ENCODE peak calls at places on chromosomes 12 and 14, in seven cellular contexts. One of them, this sample, is unnamed.

GRCh38 chr12:130831876-130832405 is 7.1 kb downstream of the STX2 start:
- DNase-seq in amniotic stem cell: no peak
- DNase-seq in effector CD4-positive, alpha-beta T cell: no peak
- DNase-seq in activated T-helper 1 cell treated with anti-CD3 and anti-CD28 coated beads, Interleukin-12 subunit alpha, Interleukin-12 subunit beta, Interleukin-2, Interleukin-4 antibody, amounts not matched to agents 30 ng/mL and 10 ng/mL and 1 ng/mL, durations not matched to agents 14 hours and 24 hours and 36 hours: no peak
- DNase-seq in iris pigment epithelial cell: no peak
- DNase-seq in breast epithelium: no peak
- DNase-seq in GM04504: no peak
- DNase-seq in this sample: no peak

GRCh38 chr12:118377891-118378470 is 1.6 kb downstream of the SUDS3 start:
- DNase-seq in amniotic stem cell: no peak
- DNase-seq in effector CD4-positive, alpha-beta T cell: peak
- DNase-seq in iris pigment epithelial cell: peak
- DNase-seq in activated T-helper 1 cell treated with anti-CD3 and anti-CD28 coated beads, Interleukin-12 subunit alpha, Interleukin-12 subunit beta, Interleukin-2, Interleukin-4 antibody, amounts not matched to agents 30 ng/mL and 10 ng/mL and 1 ng/mL, durations not matched to agents 14 hours and 24 hours and 36 hours: peak
- DNase-seq in GM04504: no peak
- DNase-seq in breast epithelium: no peak
- DNase-seq in this sample: peak

GRCh38 chr12:56668197-56668457 is 20.0 kb downstream of the PTGES3 start:
- DNase-seq in GM04504: no peak
- DNase-seq in iris pigment epithelial cell: no peak
- DNase-seq in amniotic stem cell: no peak
- DNase-seq in effector CD4-positive, alpha-beta T cell: no peak
- DNase-seq in activated T-helper 1 cell treated with anti-CD3 and anti-CD28 coated beads, Interleukin-12 subunit alpha, Interleukin-12 subunit beta, Interleukin-2, Interleukin-4 antibody, amounts not matched to agents 30 ng/mL and 10 ng/mL and 1 ng/mL, durations not matched to agents 14 hours and 24 hours and 36 hours: no peak
- DNase-seq in breast epithelium: no peak
- DNase-seq in this sample: no peak

GRCh38 chr14:32364941-32365340 is 35.8 kb downstream of the AKAP6 start:
- DNase-seq in breast epithelium: no peak
- DNase-seq in effector CD4-positive, alpha-beta T cell: no peak
- DNase-seq in amniotic stem cell: no peak
- DNase-seq in iris pigment epithelial cell: no peak
- DNase-seq in GM04504: no peak
- DNase-seq in activated T-helper 1 cell treated with anti-CD3 and anti-CD28 coated beads, Interleukin-12 subunit alpha, Interleukin-12 subunit beta, Interleukin-2, Interleukin-4 antibody, amounts not matched to agents 30 ng/mL and 10 ng/mL and 1 ng/mL, durations not matched to agents 14 hours and 24 hours and 36 hours: no peak
- DNase-seq in this sample: no peak

GRCh38 chr12:58298793-58299192 is 357.4 kb downstream of the ATP23 start:
- DNase-seq in amniotic stem cell: no peak
- DNase-seq in iris pigment epithelial cell: no peak
- DNase-seq in breast epithelium: no peak
- DNase-seq in effector CD4-positive, alpha-beta T cell: no peak
- DNase-seq in activated T-helper 1 cell treated with anti-CD3 and anti-CD28 coated beads, Interleukin-12 subunit alpha, Interleukin-12 subunit beta, Interleukin-2, Interleukin-4 antibody, amounts not matched to agents 30 ng/mL and 10 ng/mL and 1 ng/mL, durations not matched to agents 14 hours and 24 hours and 36 hours: no peak
- DNase-seq in GM04504: no peak
- DNase-seq in this sample: no peak

GRCh38 chr12:131091976-131092691 is 138.4 kb downstream of the ADGRD1 start:
- DNase-seq in GM04504: no peak
- DNase-seq in amniotic stem cell: no peak
- DNase-seq in breast epithelium: no peak
- DNase-seq in activated T-helper 1 cell treated with anti-CD3 and anti-CD28 coated beads, Interleukin-12 subunit alpha, Interleukin-12 subunit beta, Interleukin-2, Interleukin-4 antibody, amounts not matched to agents 30 ng/mL and 10 ng/mL and 1 ng/mL, durations not matched to agents 14 hours and 24 hours and 36 hours: no peak
- DNase-seq in effector CD4-positive, alpha-beta T cell: no peak
- DNase-seq in iris pigment epithelial cell: no peak
- DNase-seq in this sample: no peak

GRCh38 chr14:81161749-81162148 is 59.0 kb downstream of the GTF2A1 start:
- DNase-seq in effector CD4-positive, alpha-beta T cell: no peak
- DNase-seq in amniotic stem cell: no peak
- DNase-seq in breast epithelium: no peak
- DNase-seq in GM04504: no peak
- DNase-seq in activated T-helper 1 cell treated with anti-CD3 and anti-CD28 coated beads, Interleukin-12 subunit alpha, Interleukin-12 subunit beta, Interleukin-2, Interleukin-4 antibody, amounts not matched to agents 30 ng/mL and 10 ng/mL and 1 ng/mL, durations not matched to agents 14 hours and 24 hours and 36 hours: no peak
- DNase-seq in iris pigment epithelial cell: no peak
- DNase-seq in this sample: no peak

GRCh38 chr12:82130763-82131162 is 227.4 kb downstream of the CCDC59 start:
- DNase-seq in amniotic stem cell: no peak
- DNase-seq in iris pigment epithelial cell: no peak
- DNase-seq in activated T-helper 1 cell treated with anti-CD3 and anti-CD28 coated beads, Interleukin-12 subunit alpha, Interleukin-12 subunit beta, Interleukin-2, Interleukin-4 antibody, amounts not matched to agents 30 ng/mL and 10 ng/mL and 1 ng/mL, durations not matched to agents 14 hours and 24 hours and 36 hours: no peak
- DNase-seq in effector CD4-positive, alpha-beta T cell: no peak
- DNase-seq in GM04504: no peak
- DNase-seq in breast epithelium: no peak
- DNase-seq in this sample: no peak

GRCh38 chr12:81167694-81168093 is 89.8 kb downstream of the ACSS3 start:
- DNase-seq in GM04504: peak
- DNase-seq in amniotic stem cell: no peak
- DNase-seq in iris pigment epithelial cell: peak
- DNase-seq in breast epithelium: no peak
- DNase-seq in effector CD4-positive, alpha-beta T cell: no peak
- DNase-seq in activated T-helper 1 cell treated with anti-CD3 and anti-CD28 coated beads, Interleukin-12 subunit alpha, Interleukin-12 subunit beta, Interleukin-2, Interleukin-4 antibody, amounts not matched to agents 30 ng/mL and 10 ng/mL and 1 ng/mL, durations not matched to agents 14 hours and 24 hours and 36 hours: no peak
- DNase-seq in this sample: peak

GRCh38 chr12:124543052-124543590 is 24.3 kb downstream of the NCOR2 start:
- DNase-seq in iris pigment epithelial cell: no peak
- DNase-seq in effector CD4-positive, alpha-beta T cell: no peak
- DNase-seq in activated T-helper 1 cell treated with anti-CD3 and anti-CD28 coated beads, Interleukin-12 subunit alpha, Interleukin-12 subunit beta, Interleukin-2, Interleukin-4 antibody, amounts not matched to agents 30 ng/mL and 10 ng/mL and 1 ng/mL, durations not matched to agents 14 hours and 24 hours and 36 hours: no peak
- DNase-seq in GM04504: no peak
- DNase-seq in amniotic stem cell: no peak
- DNase-seq in breast epithelium: no peak
- DNase-seq in this sample: no peak

GRCh38 chr14:61603736-61604135 is 91.6 kb upstream of the HIF1A start:
- DNase-seq in effector CD4-positive, alpha-beta T cell: no peak
- DNase-seq in activated T-helper 1 cell treated with anti-CD3 and anti-CD28 coated beads, Interleukin-12 subunit alpha, Interleukin-12 subunit beta, Interleukin-2, Interleukin-4 antibody, amounts not matched to agents 30 ng/mL and 10 ng/mL and 1 ng/mL, durations not matched to agents 14 hours and 24 hours and 36 hours: no peak
- DNase-seq in breast epithelium: no peak
- DNase-seq in iris pigment epithelial cell: peak
- DNase-seq in amniotic stem cell: no peak
- DNase-seq in GM04504: no peak
- DNase-seq in this sample: peak

GRCh38 chr14:74412753-74413152 is 13.3 kb downstream of the SYNDIG1L start:
- DNase-seq in GM04504: no peak
- DNase-seq in amniotic stem cell: no peak
- DNase-seq in activated T-helper 1 cell treated with anti-CD3 and anti-CD28 coated beads, Interleukin-12 subunit alpha, Interleukin-12 subunit beta, Interleukin-2, Interleukin-4 antibody, amounts not matched to agents 30 ng/mL and 10 ng/mL and 1 ng/mL, durations not matched to agents 14 hours and 24 hours and 36 hours: no peak
- DNase-seq in breast epithelium: no peak
- DNase-seq in iris pigment epithelial cell: no peak
- DNase-seq in effector CD4-positive, alpha-beta T cell: no peak
- DNase-seq in this sample: no peak

GRCh38 chr12:53267309-53268008 is 640 bp upstream of the ESPL1 start:
- DNase-seq in iris pigment epithelial cell: no peak
- DNase-seq in amniotic stem cell: no peak
- DNase-seq in breast epithelium: no peak
- DNase-seq in effector CD4-positive, alpha-beta T cell: no peak
- DNase-seq in activated T-helper 1 cell treated with anti-CD3 and anti-CD28 coated beads, Interleukin-12 subunit alpha, Interleukin-12 subunit beta, Interleukin-2, Interleukin-4 antibody, amounts not matched to agents 30 ng/mL and 10 ng/mL and 1 ng/mL, durations not matched to agents 14 hours and 24 hours and 36 hours: peak
- DNase-seq in GM04504: no peak
- DNase-seq in this sample: no peak

GRCh38 chr12:43370299-43370698 is 181.7 kb downstream of the ADAMTS20 start:
- DNase-seq in amniotic stem cell: peak
- DNase-seq in GM04504: no peak
- DNase-seq in breast epithelium: no peak
- DNase-seq in iris pigment epithelial cell: peak
- DNase-seq in activated T-helper 1 cell treated with anti-CD3 and anti-CD28 coated beads, Interleukin-12 subunit alpha, Interleukin-12 subunit beta, Interleukin-2, Interleukin-4 antibody, amounts not matched to agents 30 ng/mL and 10 ng/mL and 1 ng/mL, durations not matched to agents 14 hours and 24 hours and 36 hours: no peak
- DNase-seq in effector CD4-positive, alpha-beta T cell: no peak
- DNase-seq in this sample: peak

GRCh38 chr14:94685166-94685581 is 73.0 kb downstream of the SERPINA3 start:
- DNase-seq in activated T-helper 1 cell treated with anti-CD3 and anti-CD28 coated beads, Interleukin-12 subunit alpha, Interleukin-12 subunit beta, Interleukin-2, Interleukin-4 antibody, amounts not matched to agents 30 ng/mL and 10 ng/mL and 1 ng/mL, durations not matched to agents 14 hours and 24 hours and 36 hours: no peak
- DNase-seq in amniotic stem cell: no peak
- DNase-seq in breast epithelium: no peak
- DNase-seq in iris pigment epithelial cell: no peak
- DNase-seq in effector CD4-positive, alpha-beta T cell: no peak
- DNase-seq in GM04504: no peak
- DNase-seq in this sample: no peak

GRCh38 chr14:99356031-99356430 is 84.0 kb upstream of the BCL11B start:
- DNase-seq in activated T-helper 1 cell treated with anti-CD3 and anti-CD28 coated beads, Interleukin-12 subunit alpha, Interleukin-12 subunit beta, Interleukin-2, Interleukin-4 antibody, amounts not matched to agents 30 ng/mL and 10 ng/mL and 1 ng/mL, durations not matched to agents 14 hours and 24 hours and 36 hours: no peak
- DNase-seq in iris pigment epithelial cell: no peak
- DNase-seq in breast epithelium: peak
- DNase-seq in GM04504: no peak
- DNase-seq in effector CD4-positive, alpha-beta T cell: no peak
- DNase-seq in amniotic stem cell: no peak
- DNase-seq in this sample: no peak